ENCODE peak calls at places on chromosome 12, in ten cellular contexts. One of them, this sample, is unnamed.

GRCh38 chr12:107929436-107929835 is 154.9 kb downstream of the ASCL4 start:
- DNase-seq in ascending aorta: no peak
- DNase-seq in astrocyte: peak; percentile 22
- DNase-seq in tibial artery: no peak
- DNase-seq in hepatocyte: peak; percentile 32
- DNase-seq in heart right ventricle: no peak
- DNase-seq in cardiac muscle cell: peak; percentile 21
- DNase-seq in fibroblast of villous mesenchyme: peak; percentile 29
- DNase-seq in upper lobe of right lung: no peak
- DNase-seq in fibroblast of the aortic adventitia: peak; percentile 35
- DNase-seq in this sample: peak; percentile 31

GRCh38 chr12:116087962-116088361 is 189.5 kb downstream of the MED13L start:
- DNase-seq in tibial artery: no peak
- DNase-seq in upper lobe of right lung: no peak
- DNase-seq in ascending aorta: no peak
- DNase-seq in heart right ventricle: no peak
- DNase-seq in fibroblast of the aortic adventitia: no peak
- DNase-seq in cardiac muscle cell: no peak
- DNase-seq in fibroblast of villous mesenchyme: no peak
- DNase-seq in astrocyte: no peak
- DNase-seq in hepatocyte: no peak
- DNase-seq in this sample: no peak

GRCh38 chr12:15770581-15770980 is 18.6 kb downstream of the EPS8 start:
- DNase-seq in ascending aorta: no peak
- DNase-seq in astrocyte: no peak
- DNase-seq in upper lobe of right lung: no peak
- DNase-seq in cardiac muscle cell: no peak
- DNase-seq in heart right ventricle: no peak
- DNase-seq in fibroblast of villous mesenchyme: no peak
- DNase-seq in hepatocyte: no peak
- DNase-seq in tibial artery: no peak
- DNase-seq in fibroblast of the aortic adventitia: peak; percentile 23
- DNase-seq in this sample: peak; percentile 37

GRCh38 chr12:110577717-110578521 is 5.2 kb downstream of the PPTC7 start:
- DNase-seq in fibroblast of villous mesenchyme: peak; percentile 82
- DNase-seq in tibial artery: no peak
- DNase-seq in astrocyte: peak; percentile 92
- DNase-seq in heart right ventricle: no peak
- DNase-seq in cardiac muscle cell: peak; percentile 65
- DNase-seq in hepatocyte: peak; percentile 14
- DNase-seq in upper lobe of right lung: no peak
- DNase-seq in ascending aorta: no peak
- DNase-seq in fibroblast of the aortic adventitia: peak; percentile 89
- DNase-seq in this sample: peak; percentile 73

GRCh38 chr12:92208613-92209121 is 63.0 kb upstream of the BTG1 start:
- DNase-seq in hepatocyte: peak; percentile 55
- DNase-seq in fibroblast of villous mesenchyme: peak; percentile 38
- DNase-seq in upper lobe of right lung: no peak
- DNase-seq in astrocyte: peak; percentile 78
- DNase-seq in heart right ventricle: peak; percentile 16
- DNase-seq in ascending aorta: no peak
- DNase-seq in fibroblast of the aortic adventitia: peak; percentile 60
- DNase-seq in cardiac muscle cell: peak; percentile 67
- DNase-seq in tibial artery: no peak
- DNase-seq in this sample: peak; percentile 63

GRCh38 chr12:130281157-130281799 is 56.4 kb upstream of the PIWIL1 start:
- DNase-seq in astrocyte: no peak
- DNase-seq in hepatocyte: peak; percentile 46
- DNase-seq in cardiac muscle cell: no peak
- DNase-seq in tibial artery: no peak
- DNase-seq in heart right ventricle: no peak
- DNase-seq in upper lobe of right lung: no peak
- DNase-seq in ascending aorta: no peak
- DNase-seq in fibroblast of the aortic adventitia: no peak
- DNase-seq in fibroblast of villous mesenchyme: no peak
- DNase-seq in this sample: peak; percentile 11

GRCh38 chr12:116406529-116406928 is 129.0 kb upstream of the MED13L start:
- DNase-seq in heart right ventricle: peak; percentile 84
- DNase-seq in hepatocyte: peak; percentile 84
- DNase-seq in fibroblast of the aortic adventitia: peak; percentile 83
- DNase-seq in tibial artery: peak; percentile 98
- DNase-seq in upper lobe of right lung: peak; percentile 75
- DNase-seq in fibroblast of villous mesenchyme: peak; percentile 96
- DNase-seq in astrocyte: no peak
- DNase-seq in ascending aorta: peak; percentile 97
- DNase-seq in cardiac muscle cell: peak; percentile 90
- DNase-seq in this sample: peak; percentile 94

GRCh38 chr12:1575287-1575798 is 19.0 kb downstream of the FBXL14 start:
- DNase-seq in astrocyte: no peak
- DNase-seq in fibroblast of the aortic adventitia: peak; percentile 41
- DNase-seq in fibroblast of villous mesenchyme: peak; percentile 56
- DNase-seq in cardiac muscle cell: peak; percentile 31
- DNase-seq in ascending aorta: no peak
- DNase-seq in tibial artery: no peak
- DNase-seq in upper lobe of right lung: no peak
- DNase-seq in heart right ventricle: no peak
- DNase-seq in hepatocyte: no peak
- DNase-seq in this sample: no peak

GRCh38 chr12:124749725-124750124 is 113.9 kb downstream of the SCARB1 start:
- DNase-seq in upper lobe of right lung: no peak
- DNase-seq in fibroblast of villous mesenchyme: no peak
- DNase-seq in astrocyte: no peak
- DNase-seq in tibial artery: no peak
- DNase-seq in ascending aorta: no peak
- DNase-seq in hepatocyte: no peak
- DNase-seq in cardiac muscle cell: no peak
- DNase-seq in fibroblast of the aortic adventitia: no peak
- DNase-seq in heart right ventricle: no peak
- DNase-seq in this sample: no peak

GRCh38 chr12:124752437-124753229 is 111.0 kb downstream of the SCARB1 start:
- DNase-seq in ascending aorta: peak; percentile 78
- DNase-seq in fibroblast of the aortic adventitia: peak; percentile 71
- DNase-seq in astrocyte: no peak
- DNase-seq in tibial artery: no peak
- DNase-seq in upper lobe of right lung: no peak
- DNase-seq in heart right ventricle: no peak
- DNase-seq in cardiac muscle cell: peak; percentile 61
- DNase-seq in fibroblast of villous mesenchyme: no peak
- DNase-seq in hepatocyte: no peak
- DNase-seq in this sample: peak; percentile 74

GRCh38 chr12:124750149-124750656 is 113.5 kb downstream of the SCARB1 start:
- DNase-seq in tibial artery: no peak
- DNase-seq in hepatocyte: no peak
- DNase-seq in fibroblast of the aortic adventitia: no peak
- DNase-seq in fibroblast of villous mesenchyme: no peak
- DNase-seq in astrocyte: no peak
- DNase-seq in ascending aorta: no peak
- DNase-seq in upper lobe of right lung: no peak
- DNase-seq in cardiac muscle cell: no peak
- DNase-seq in heart right ventricle: no peak
- DNase-seq in this sample: no peak

GRCh38 chr12:124751654-124752355 is 111.9 kb downstream of the SCARB1 start:
- DNase-seq in tibial artery: no peak
- DNase-seq in heart right ventricle: no peak
- DNase-seq in upper lobe of right lung: no peak
- DNase-seq in fibroblast of villous mesenchyme: no peak
- DNase-seq in ascending aorta: no peak
- DNase-seq in fibroblast of the aortic adventitia: no peak
- DNase-seq in astrocyte: no peak
- DNase-seq in cardiac muscle cell: no peak
- DNase-seq in hepatocyte: no peak
- DNase-seq in this sample: no peak

GRCh38 chr12:124750787-124751471 is 112.7 kb downstream of the SCARB1 start:
- DNase-seq in fibroblast of the aortic adventitia: no peak
- DNase-seq in cardiac muscle cell: no peak
- DNase-seq in heart right ventricle: no peak
- DNase-seq in astrocyte: no peak
- DNase-seq in ascending aorta: no peak
- DNase-seq in hepatocyte: no peak
- DNase-seq in fibroblast of villous mesenchyme: no peak
- DNase-seq in tibial artery: no peak
- DNase-seq in upper lobe of right lung: no peak
- DNase-seq in this sample: no peak
- TF ChIP-seq CTCF in fibroblast of the aortic adventitia: no peak
- TF ChIP-seq CTCF in cardiac muscle cell: peak; percentile 14
- TF ChIP-seq CTCF in heart right ventricle: no peak
- TF ChIP-seq CTCF in astrocyte: no peak
- TF ChIP-seq CTCF in ascending aorta: no peak
- TF ChIP-seq CTCF in hepatocyte: peak; percentile 36
- TF ChIP-seq CTCF in fibroblast of villous mesenchyme: peak; percentile 24
- TF ChIP-seq CTCF in tibial artery: no peak
- TF ChIP-seq CTCF in upper lobe of right lung: no peak
- TF ChIP-seq CTCF in this sample: no peak

DNA sequence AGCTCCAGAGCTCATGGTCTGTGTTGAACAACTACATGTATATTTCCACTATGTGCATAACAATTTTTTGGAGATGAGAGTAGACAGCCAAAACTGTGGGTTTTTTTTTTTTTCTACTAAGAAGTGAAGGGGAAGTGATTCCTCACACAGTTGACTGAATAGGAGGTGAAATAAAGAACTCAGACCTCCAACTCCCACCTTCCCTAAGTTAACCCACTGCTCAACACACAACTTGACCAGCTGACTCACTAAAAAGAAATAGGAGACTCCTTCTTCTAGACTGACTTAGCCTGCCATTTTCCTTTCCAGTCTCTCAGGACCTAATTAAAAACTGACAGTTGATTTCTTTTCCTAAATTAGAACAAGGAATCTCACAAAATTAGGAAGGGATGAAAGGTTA is 1.7 kb downstream of the M6PR start:
- DNase-seq in heart right ventricle: no peak
- DNase-seq in ascending aorta: no peak
- DNase-seq in fibroblast of villous mesenchyme: no peak
- DNase-seq in cardiac muscle cell: no peak
- DNase-seq in upper lobe of right lung: no peak
- DNase-seq in tibial artery: no peak
- DNase-seq in hepatocyte: no peak
- DNase-seq in fibroblast of the aortic adventitia: no peak
- DNase-seq in astrocyte: no peak
- DNase-seq in this sample: no peak
- H3K4me3 ChIP-seq in heart right ventricle: no peak overlapping the region
- H3K4me3 ChIP-seq in ascending aorta: peak overlapping the region; percentile 83
- H3K4me3 ChIP-seq in fibroblast of villous mesenchyme: no peak overlapping the region
- H3K4me3 ChIP-seq in cardiac muscle cell: no peak overlapping the region
- H3K4me3 ChIP-seq in upper lobe of right lung: peak overlapping the region; percentile 95
- H3K4me3 ChIP-seq in tibial artery: no peak overlapping the region
- H3K4me3 ChIP-seq in hepatocyte: peak overlapping the region; percentile 32
- H3K4me3 ChIP-seq in fibroblast of the aortic adventitia: peak overlapping the region; percentile 11
- H3K4me3 ChIP-seq in astrocyte: no peak overlapping the region
- H3K4me3 ChIP-seq in this sample: no peak overlapping the region

GRCh38 chr12:3962661-3963483 is 89.7 kb upstream of the PARP11 start:
- DNase-seq in astrocyte: no peak
- DNase-seq in hepatocyte: peak; percentile 64
- DNase-seq in fibroblast of villous mesenchyme: no peak
- DNase-seq in tibial artery: peak; percentile 24
- DNase-seq in upper lobe of right lung: peak; percentile 69
- DNase-seq in cardiac muscle cell: peak; percentile 4
- DNase-seq in ascending aorta: no peak
- DNase-seq in heart right ventricle: peak; percentile 6
- DNase-seq in fibroblast of the aortic adventitia: no peak
- DNase-seq in this sample: no peak

GRCh38 chr12:3961573-3961972 is 88.4 kb upstream of the PARP11 start:
- DNase-seq in astrocyte: no peak
- DNase-seq in hepatocyte: peak; percentile 30
- DNase-seq in fibroblast of villous mesenchyme: no peak
- DNase-seq in tibial artery: no peak
- DNase-seq in fibroblast of the aortic adventitia: no peak
- DNase-seq in ascending aorta: no peak
- DNase-seq in heart right ventricle: no peak
- DNase-seq in cardiac muscle cell: no peak
- DNase-seq in upper lobe of right lung: no peak
- DNase-seq in this sample: no peak

GRCh38 chr12:3967556-3968160 is 94.5 kb upstream of the PARP11 start:
- DNase-seq in heart right ventricle: no peak
- DNase-seq in upper lobe of right lung: no peak
- DNase-seq in tibial artery: no peak
- DNase-seq in fibroblast of villous mesenchyme: no peak
- DNase-seq in cardiac muscle cell: no peak
- DNase-seq in ascending aorta: no peak
- DNase-seq in astrocyte: no peak
- DNase-seq in hepatocyte: peak; percentile 72
- DNase-seq in fibroblast of the aortic adventitia: no peak
- DNase-seq in this sample: no peak

GRCh38 chr12:3965096-3965495 is 91.9 kb upstream of the PARP11 start:
- DNase-seq in heart right ventricle: no peak
- DNase-seq in upper lobe of right lung: no peak
- DNase-seq in astrocyte: no peak
- DNase-seq in hepatocyte: no peak
- DNase-seq in fibroblast of the aortic adventitia: no peak
- DNase-seq in tibial artery: no peak
- DNase-seq in ascending aorta: no peak
- DNase-seq in cardiac muscle cell: no peak
- DNase-seq in fibroblast of villous mesenchyme: no peak
- DNase-seq in this sample: no peak

GRCh38 chr12:3964404-3964803 is 91.2 kb upstream of the PARP11 start:
- DNase-seq in fibroblast of the aortic adventitia: no peak
- DNase-seq in ascending aorta: no peak
- DNase-seq in tibial artery: no peak
- DNase-seq in heart right ventricle: peak; percentile 7
- DNase-seq in fibroblast of villous mesenchyme: no peak
- DNase-seq in hepatocyte: no peak
- DNase-seq in cardiac muscle cell: peak; percentile 5
- DNase-seq in upper lobe of right lung: no peak
- DNase-seq in astrocyte: no peak
- DNase-seq in this sample: no peak
- TF ChIP-seq CTCF in fibroblast of the aortic adventitia: peak; percentile 10
- TF ChIP-seq CTCF in ascending aorta: no peak
- TF ChIP-seq CTCF in tibial artery: no peak
- TF ChIP-seq CTCF in heart right ventricle: no peak
- TF ChIP-seq CTCF in fibroblast of villous mesenchyme: peak; percentile 12
- TF ChIP-seq CTCF in hepatocyte: peak; percentile 23
- TF ChIP-seq CTCF in cardiac muscle cell: no peak
- TF ChIP-seq CTCF in upper lobe of right lung: peak; percentile 20
- TF ChIP-seq CTCF in astrocyte: no peak
- TF ChIP-seq CTCF in this sample: peak; percentile 16

DNA sequence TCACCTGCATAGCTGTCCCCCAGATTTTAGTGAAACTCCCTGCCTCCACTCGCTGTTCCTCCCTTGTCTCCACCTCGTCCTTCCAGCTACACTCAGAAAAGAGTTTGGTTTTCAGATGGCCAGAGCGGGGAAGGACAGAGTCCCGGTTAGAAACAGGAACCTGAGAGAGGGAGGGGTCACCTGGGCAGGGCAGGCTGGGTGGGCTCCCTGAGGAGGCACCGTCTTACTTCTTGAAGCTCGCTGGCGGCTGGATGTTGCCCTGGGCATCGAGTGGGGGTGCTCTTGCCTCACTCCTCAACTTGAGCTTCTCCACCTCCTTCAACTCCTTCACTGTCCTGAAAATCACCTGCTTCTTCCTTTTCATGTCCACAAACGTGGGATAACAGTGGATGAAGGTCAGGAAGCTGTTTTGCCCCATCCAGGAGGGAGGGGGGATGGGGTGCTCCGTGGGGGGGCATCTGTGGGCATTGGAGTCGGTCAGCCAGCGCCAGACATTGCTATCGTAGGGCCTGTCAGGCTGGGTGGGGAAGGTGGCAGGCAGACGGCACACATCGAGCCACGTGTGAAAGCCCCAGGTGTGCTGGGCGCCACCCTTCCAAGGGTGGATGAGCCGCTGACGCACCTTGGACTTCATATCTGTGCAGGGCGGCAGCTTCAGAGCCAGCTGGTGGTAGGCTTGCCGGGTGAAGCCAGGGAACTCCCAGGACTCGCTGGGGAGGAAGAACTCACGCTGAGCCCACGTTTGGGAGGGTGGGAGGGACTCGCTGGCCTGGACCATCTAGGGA is 2.0 kb downstream of the TEX52 start:
- DNase-seq in tibial artery: no peak
- DNase-seq in astrocyte: no peak
- DNase-seq in upper lobe of right lung: no peak
- DNase-seq in heart right ventricle: no peak
- DNase-seq in cardiac muscle cell: no peak
- DNase-seq in hepatocyte: no peak
- DNase-seq in fibroblast of the aortic adventitia: no peak
- DNase-seq in ascending aorta: no peak
- DNase-seq in fibroblast of villous mesenchyme: no peak
- DNase-seq in this sample: no peak
- H3K4me3 ChIP-seq in tibial artery: no peak overlapping the region
- H3K4me3 ChIP-seq in astrocyte: no peak overlapping the region
- H3K4me3 ChIP-seq in upper lobe of right lung: no peak overlapping the region
- H3K4me3 ChIP-seq in heart right ventricle: no peak overlapping the region
- H3K4me3 ChIP-seq in cardiac muscle cell: no peak overlapping the region
- H3K4me3 ChIP-seq in hepatocyte: no peak overlapping the region
- H3K4me3 ChIP-seq in fibroblast of the aortic adventitia: no peak overlapping the region
- H3K4me3 ChIP-seq in ascending aorta: no peak overlapping the region
- H3K4me3 ChIP-seq in fibroblast of villous mesenchyme: no peak overlapping the region
- H3K4me3 ChIP-seq in this sample: no peak overlapping the region

This sample was measured in AG10803.